ENCODE peak calls at places on chromosomes 11 and 22, in five cellular contexts. Y, E, R, A and X are unnamed samples.

GRCh38 chr22:32469799-32470212 is 4.8 kb upstream of the FBXO7 start:
- DNase-seq in Y (no peak), E (no peak), R (no peak), A (no peak), X (peak)

GRCh38 chr11:33412231-33412630 is 155.1 kb downstream of the HIPK3 start:
- DNase-seq in Y (no peak), E (no peak), R (no peak), A (no peak), X (no peak)

GRCh38 chr22:43968614-43969013 is 13.4 kb downstream of the SAMM50 start:
- DNase-seq in Y (no peak), E (no peak), R (no peak), A (no peak), X (no peak)

GRCh38 chr11:60872952-60873524 is 5.7 kb downstream of the ZP1 start:
- DNase-seq in Y (no peak), E (no peak), R (no peak), A (no peak), X (peak)

GRCh38 chr11:113475160-113475761 is at the start of gene DRD2:
- DNase-seq in Y (no peak), E (no peak), R (no peak), A (no peak), X (no peak)

GRCh38 chr11:10459029-10459970 is 4.2 kb downstream of the AMPD3 start:
- DNase-seq in Y (no peak), E (peak), R (peak), A (peak), X (no peak)

GRCh38 chr11:116224889-116225200 is 547.9 kb downstream of the BUD13 start:
- DNase-seq in Y (no peak), E (no peak), R (no peak), A (no peak), X (no peak)

GRCh38 chr22:20590477-20591294 is 83.3 kb downstream of the MED15 start:
- DNase-seq in Y (no peak), E (no peak), R (no peak), A (no peak), X (no peak)

GRCh38 chr11:125968363-125968762 is 22.5 kb downstream of the VSIG10L2 start:
- DNase-seq in Y (no peak), E (no peak), R (no peak), A (no peak), X (no peak)

GRCh38 chr11:134340354-134340964 is 8.7 kb downstream of the GLB1L2 start:
- DNase-seq in Y (no peak), E (no peak), R (no peak), A (no peak), X (no peak)

GRCh38 chr22:41910599-41911291 is 4.1 kb downstream of the SHISA8 start:
- DNase-seq in Y (no peak), E (peak), R (no peak), A (no peak), X (no peak)

GRCh38 chr22:45006873-45007246 is 2.9 kb downstream of the PHF21B start:
- DNase-seq in Y (no peak), E (no peak), R (no peak), A (no peak), X (no peak)

GRCh38 chr11:133934599-133935550 is 21.9 kb downstream of the IGSF9B start:
- DNase-seq in Y (no peak), E (no peak), R (no peak), A (no peak), X (no peak)

GRCh38 chr11:17547051-17547577 is at the start of gene OTOG:
- DNase-seq in Y (no peak), E (no peak), R (no peak), A (no peak), X (no peak)

GRCh38 chr11:131661137-131661536 is 290.7 kb downstream of the NTM start:
- DNase-seq in Y (no peak), E (no peak), R (no peak), A (no peak), X (no peak)

GRCh38 chr11:3111919-3112690 is 53.0 kb downstream of the OSBPL5 start:
- DNase-seq in Y (no peak), E (no peak), R (no peak), A (no peak), X (peak)

GRCh38 chr11:197741-198235 is 4.9 kb downstream of the SCGB1C1 start:
- DNase-seq in Y (no peak), E (no peak), R (no peak), A (no peak), X (no peak)